ENCODE peak calls at places on chromosomes 6 and 20, in ten cellular contexts. O is anterior cingulate cortex; X is AG08395; C is GM12864; D is stimulated activated CD4-positive, alpha-beta T cell treated with anti-CD3 and anti-CD28 coated beads, Interleukin-12 subunit alpha, Interleukin-12 subunit beta, amount 100 ng/mL, for 48 hours; F is natural killer cell; A is DMS79; U is A549; B is fibroblast of the aortic adventitia; S is CD4-positive, alpha-beta T cell. Q is an unnamed sample.
A peak's percentile ranks its signal among the peaks of the same experiment; 100 is the strongest.

GRCh38 chr20:9241721-9242427 is 173.0 kb downstream of the PLCB4 start:
- DNase-seq in O (no peak), X (peak; percentile 41), C (no peak), D (no peak), F (no peak), A (no peak), U (no peak), B (no peak), S (no peak), Q (no peak)

GRCh38 chr6:87789198-87789899 is 87.3 kb upstream of the AKIRIN2 start:
- DNase-seq in O (no peak), X (peak; percentile 77), C (no peak), D (no peak), F (no peak), A (no peak), U (peak; percentile 90), B (peak; percentile 58), S (no peak), Q (no peak)

GRCh38 chr6:150830409-150831165 is 34.9 kb upstream of the MTHFD1L start:
- DNase-seq in O (no peak), X (peak; percentile 63), C (no peak), D (no peak), F (no peak), A (no peak), U (no peak), B (no peak), S (no peak), Q (no peak)

GRCh38 chr6:129641344-129641743 is 68.6 kb downstream of the ARHGAP18 start:
- DNase-seq in O (no peak), X (peak; percentile 57), C (no peak), D (no peak), F (no peak), A (no peak), U (no peak), B (peak; percentile 82), S (no peak), Q (no peak)

GRCh38 chr6:1766663-1767062 is 156.9 kb downstream of the FOXC1 start:
- DNase-seq in O (no peak), X (no peak), C (no peak), D (no peak), F (no peak), A (no peak), U (no peak), B (peak; percentile 53), S (no peak), Q (no peak)

GRCh38 chr6:2020909-2021308 is 224.5 kb downstream of the GMDS start:
- DNase-seq in O (no peak), X (peak; percentile 35), C (no peak), D (no peak), F (no peak), A (peak; percentile 69), U (no peak), B (peak; percentile 54), S (no peak), Q (no peak)

GRCh38 chr6:53651764-53652401 is 13.7 kb downstream of the KLHL31 start:
- DNase-seq in O (peak; percentile 67), X (peak; percentile 45), C (peak; percentile 4), D (peak; percentile 64), F (peak; percentile 72), A (peak; percentile 76), U (peak; percentile 88), B (peak; percentile 17), S (peak; percentile 68), Q (peak; percentile 86)

GRCh38 chr20:31594558-31595379 is 10.3 kb upstream of the ID1 start:
- DNase-seq in O (no peak), X (no peak), C (no peak), D (no peak), F (no peak), A (no peak), U (peak; percentile 85), B (no peak), S (no peak), Q (peak; percentile 81)

GRCh38 chr6:136547336-136547735 is 2.9 kb downstream of the MAP7 start:
- DNase-seq in O (no peak), X (peak; percentile 63), C (no peak), D (no peak), F (no peak), A (peak; percentile 28), U (peak; percentile 70), B (peak; percentile 53), S (no peak), Q (no peak)

GRCh38 chr20:38199506-38200390 is 34.7 kb upstream of the TGM2 start:
- DNase-seq in O (no peak), X (no peak), C (no peak), D (no peak), F (no peak), A (no peak), U (no peak), B (no peak), S (no peak), Q (no peak)

GRCh38 chr20:5402903-5403531 is 86.3 kb upstream of the PROKR2 start:
- DNase-seq in O (no peak), X (no peak), C (peak; percentile 12), D (peak; percentile 11), F (no peak), A (no peak), U (peak; percentile 53), B (peak; percentile 7), S (no peak), Q (no peak)

GRCh38 chr20:34201531-34201930 is 39.7 kb upstream of the ASIP start:
- DNase-seq in O (no peak), X (no peak), C (no peak), D (no peak), F (no peak), A (no peak), U (no peak), B (no peak), S (no peak), Q (no peak)

GRCh38 chr6:90294614-90294988 is 2.0 kb downstream of the BACH2 start:
- DNase-seq in O (no peak), X (no peak), C (no peak), D (no peak), F (no peak), A (no peak), U (no peak), B (no peak), S (peak; percentile 54), Q (no peak)

GRCh38 chr6:6923605-6924004 is 184.2 kb upstream of the RREB1 start:
- DNase-seq in O (no peak), X (no peak), C (no peak), D (no peak), F (no peak), A (no peak), U (no peak), B (no peak), S (no peak), Q (no peak)

GRCh38 chr20:23673209-23673608 is 15.6 kb downstream of the CST4 start:
- DNase-seq in O (no peak), X (no peak), C (no peak), D (no peak), F (no peak), A (no peak), U (no peak), B (no peak), S (no peak), Q (no peak)

GRCh38 chr20:46279104-46279503 is 29.2 kb downstream of the CDH22 start:
- DNase-seq in O (no peak), X (no peak), C (no peak), D (no peak), F (no peak), A (no peak), U (no peak), B (no peak), S (no peak), Q (no peak)

GRCh38 chr20:50246367-50247195 is 56.0 kb downstream of the CEBPB start:
- DNase-seq in O (no peak), X (no peak), C (no peak), D (no peak), F (no peak), A (no peak), U (no peak), B (no peak), S (no peak), Q (no peak)

GRCh38 chr20:35831029-35831428 is 59.2 kb downstream of the PHF20 start:
- DNase-seq in O (no peak), X (no peak), C (no peak), D (no peak), F (no peak), A (no peak), U (no peak), B (peak; percentile 62), S (no peak), Q (no peak)

GRCh38 chr6:44942201-44942600 is 385.9 kb upstream of the RUNX2 start:
- DNase-seq in O (no peak), X (no peak), C (no peak), D (no peak), F (no peak), A (no peak), U (no peak), B (no peak), S (no peak), Q (no peak)

GRCh38 chr20:2521369-2522305 is 12.9 kb upstream of the ZNF343 start:
- DNase-seq in O (no peak), X (peak; percentile 41), C (no peak), D (no peak), F (no peak), A (no peak), U (peak; percentile 61), B (peak; percentile 53), S (no peak), Q (no peak)

GRCh38 chr20:41249781-41250281 is 67.7 kb downstream of the ZHX3 start:
- DNase-seq in O (peak; percentile 10), X (no peak), C (no peak), D (no peak), F (no peak), A (no peak), U (peak; percentile 24), B (peak; percentile 29), S (no peak), Q (no peak)

GRCh38 chr20:37325206-37325605 is 20.7 kb upstream of the SRC start:
- DNase-seq in O (no peak), X (no peak), C (no peak), D (no peak), F (no peak), A (no peak), U (no peak), B (no peak), S (no peak), Q (no peak)

GRCh38 chr20:38692436-38693411 is 31.6 kb upstream of the SLC32A1 start:
- DNase-seq in O (peak; percentile 21), X (peak; percentile 45), C (peak; percentile 5), D (no peak), F (peak; percentile 31), A (no peak), U (peak; percentile 57), B (peak; percentile 76), S (peak; percentile 30), Q (no peak)

GRCh38 chr20:48301189-48301588 is 515.9 kb upstream of the SULF2 start:
- DNase-seq in O (no peak), X (no peak), C (no peak), D (no peak), F (no peak), A (no peak), U (no peak), B (no peak), S (no peak), Q (no peak)

GRCh38 chr20:14997791-14998190 is 660.4 kb upstream of the FLRT3 start:
- DNase-seq in O (no peak), X (peak; percentile 55), C (no peak), D (no peak), F (no peak), A (no peak), U (peak; percentile 73), B (peak; percentile 37), S (no peak), Q (no peak)

GRCh38 chr20:10490706-10491105 is 55.6 kb downstream of the SLX4IP start:
- DNase-seq in O (no peak), X (no peak), C (no peak), D (no peak), F (no peak), A (no peak), U (no peak), B (no peak), S (no peak), Q (no peak)

GRCh38 chr20:51340451-51340840 is 202.1 kb downstream of the NFATC2 start:
- DNase-seq in O (no peak), X (no peak), C (no peak), D (no peak), F (no peak), A (no peak), U (no peak), B (no peak), S (no peak), Q (no peak)

GRCh38 chr6:1622851-1623768 is 13.4 kb downstream of the FOXC1 start:
- DNase-seq in O (no peak), X (no peak), C (no peak), D (no peak), F (no peak), A (no peak), U (no peak), B (peak; percentile 32), S (no peak), Q (no peak)

Q was measured in type B pancreatic cell.